ENCODE peak calls at places on chromosome 3, in ten cellular contexts. V, X, J, G, F, C, H, O, L and E are unnamed samples.

GRCh38 chr3:129068291-129068886 is 7.8 kb downstream of the GP9 start:
- DNase-seq in L (no peak), X (no peak), H (no peak), V (no peak), O (no peak), C (no peak), F (no peak), G (no peak), J (no peak), E (no peak)

GRCh38 chr3:55877703-55878102 is 390.6 kb upstream of the WNT5A start:
- DNase-seq in O (no peak), X (no peak), V (no peak), H (no peak), F (no peak), L (no peak), G (no peak), C (peak; percentile 22), J (no peak), E (no peak)

GRCh38 chr3:153103406-153103945 is 58.5 kb upstream of the RAP2B start:
- DNase-seq in J (no peak), C (no peak), X (peak; percentile 24), H (no peak), V (no peak), L (no peak), G (no peak), F (no peak), O (no peak), E (no peak)

GRCh38 chr3:3799173-3800075 is at the start of gene LRRN1:
- DNase-seq in F (peak; percentile 75), O (no peak), J (peak; percentile 57), L (peak; percentile 21), V (no peak), X (peak; percentile 93), H (peak; percentile 28), G (peak; percentile 85), C (peak; percentile 13), E (peak; percentile 14)

GRCh38 chr3:124774305-124774673 is 44.0 kb downstream of the UMPS start:
- DNase-seq in C (no peak), X (peak; percentile 40), H (no peak), G (peak; percentile 76), O (peak; percentile 95), L (peak; percentile 90), F (no peak), J (no peak), V (no peak), E (peak; percentile 87)

GRCh38 chr3:156820687-156821070 is 5.5 kb upstream of the LEKR1 start:
- DNase-seq in V (no peak), J (no peak), G (no peak), L (no peak), C (no peak), O (no peak), X (no peak), F (no peak), H (no peak), E (no peak)

GRCh38 chr3:127373701-127374625 is 86.1 kb upstream of the PRR20G start:
- DNase-seq in L (no peak), J (no peak), C (peak; percentile 52), O (peak; percentile 15), V (no peak), G (no peak), H (peak; percentile 6), F (no peak), X (no peak), E (no peak)

GRCh38 chr3:129629011-129629410 is 22.5 kb upstream of the PLXND1 start:
- DNase-seq in J (no peak), X (no peak), V (no peak), O (no peak), L (no peak), H (no peak), F (no peak), G (no peak), C (no peak), E (no peak)

GRCh38 chr3:123311201-123311600 is 109.5 kb downstream of the SEC22A start:
- DNase-seq in L (no peak), C (no peak), H (no peak), O (no peak), F (no peak), V (no peak), G (no peak), X (no peak), J (no peak), E (no peak)

GRCh38 chr3:6989608-6990291 is 128.8 kb downstream of the GRM7 start:
- DNase-seq in V (no peak), F (no peak), O (no peak), J (no peak), C (no peak), X (no peak), L (no peak), G (no peak), H (no peak), E (no peak)

GRCh38 chr3:156483426-156483825 is 71.5 kb downstream of the SSR3 start:
- DNase-seq in G (no peak), F (no peak), C (no peak), X (peak; percentile 39), O (peak; percentile 83), H (no peak), J (no peak), V (no peak), L (peak; percentile 67), E (no peak)

GRCh38 chr3:170953736-170954135 is 45.3 kb upstream of the EIF5A2 start:
- DNase-seq in X (no peak), H (no peak), F (peak; percentile 24), C (no peak), J (peak; percentile 79), G (no peak), L (no peak), O (no peak), V (no peak), E (no peak)

GRCh38 chr3:127410678-127411077 is 122.8 kb upstream of the PRR20G start:
- DNase-seq in O (no peak), H (no peak), C (no peak), X (no peak), J (no peak), F (no peak), L (no peak), G (no peak), V (no peak), E (no peak)

GRCh38 chr3:187958432-187959003 is 195.4 kb upstream of the LPP start:
- DNase-seq in F (no peak), O (no peak), H (peak; percentile 26), J (no peak), X (no peak), C (no peak), G (no peak), L (no peak), V (peak; percentile 60), E (no peak)

GRCh38 chr3:54784021-54784420 is 143.8 kb downstream of the LRTM1 start:
- DNase-seq in L (no peak), V (no peak), X (no peak), H (no peak), F (no peak), O (no peak), G (no peak), C (no peak), J (no peak), E (no peak)

GRCh38 chr3:184409331-184409926 is 29.6 kb downstream of the CHRD start:
- DNase-seq in X (no peak), C (no peak), J (no peak), F (no peak), L (no peak), O (no peak), H (no peak), V (no peak), G (no peak), E (no peak)

GRCh38 chr3:136266468-136266867 is 16.3 kb downstream of the PCCB start:
- DNase-seq in V (no peak), X (no peak), H (no peak), O (peak; percentile 72), F (no peak), L (no peak), J (no peak), C (no peak), G (no peak), E (no peak)

GRCh38 chr3:13473020-13473419 is 7.1 kb upstream of the HDAC11 start:
- DNase-seq in O (no peak), X (no peak), V (no peak), C (no peak), F (no peak), J (no peak), G (no peak), L (no peak), H (no peak), E (no peak)

GRCh38 chr3:168574455-168575158 is 478.9 kb upstream of the GOLIM4 start:
- DNase-seq in C (no peak), H (no peak), V (no peak), F (no peak), L (no peak), O (no peak), G (no peak), J (no peak), X (no peak), E (no peak)

GRCh38 chr3:114745322-114746240 is 401.5 kb downstream of the ZBTB20 start:
- DNase-seq in H (no peak), G (no peak), C (no peak), V (no peak), X (peak; percentile 54), F (no peak), O (peak; percentile 82), J (peak; percentile 35), L (peak; percentile 71), E (no peak)

GRCh38 chr3:20104167-20104661 is 64.0 kb downstream of the KAT2B start:
- DNase-seq in J (no peak), C (no peak), O (no peak), H (peak; percentile 13), V (peak; percentile 33), F (no peak), X (no peak), L (no peak), G (no peak), E (no peak)

GRCh38 chr3:165389064-165389463 is 192.9 kb upstream of the SLITRK3 start:
- DNase-seq in G (no peak), L (no peak), H (no peak), V (no peak), C (no peak), J (peak; percentile 29), F (no peak), X (no peak), O (no peak), E (no peak)

GRCh38 chr3:114506622-114507300 is 212.9 kb downstream of the TIGIT start:
- DNase-seq in G (no peak), X (no peak), F (no peak), C (no peak), L (peak; percentile 20), O (peak; percentile 76), J (no peak), V (no peak), H (no peak), E (no peak)

GRCh38 chr3:161081675-161082462 is 23.3 kb downstream of the B3GALNT1 start:
- DNase-seq in V (no peak), C (no peak), L (no peak), J (no peak), X (no peak), F (no peak), G (no peak), H (no peak), O (no peak), E (no peak)

GRCh38 chr3:10982782-10983181 is 9.8 kb upstream of the SLC6A1 start:
- DNase-seq in H (no peak), C (no peak), L (no peak), O (no peak), G (no peak), J (no peak), F (no peak), X (peak; percentile 10), V (no peak), E (no peak)

GRCh38 chr3:122101646-122102045 is 46.5 kb downstream of the CD86 start:
- DNase-seq in F (no peak), L (peak; percentile 38), J (peak; percentile 63), H (no peak), G (peak; percentile 57), C (peak; percentile 41), V (no peak), X (peak; percentile 82), O (peak; percentile 57), E (no peak)

GRCh38 chr3:64906011-64906410 is 218.2 kb upstream of the ADAMTS9 start:
- DNase-seq in L (no peak), O (no peak), V (no peak), F (no peak), H (no peak), C (no peak), X (no peak), J (no peak), G (no peak), E (no peak)

GRCh38 chr3:148079370-148079769 is 618.3 kb upstream of the AGTR1 start:
- DNase-seq in H (no peak), F (peak; percentile 22), O (peak; percentile 8), L (peak; percentile 22), V (no peak), C (no peak), J (peak; percentile 76), X (no peak), G (no peak), E (peak; percentile 56)